ENCODE peak calls at places on chromosome 9, in ten cellular contexts. E, T, X, U, Y, M, B, R, H and Z are unnamed samples.
A peak's percentile ranks its signal among the peaks of the same experiment; 100 is the strongest.

GRCh38 chr9:126239515-126239914 is 87.1 kb upstream of the MVB12B start:
- DNase-seq in E (no peak), T (no peak), X (no peak), U (no peak), Y (no peak), M (no peak), B (no peak), R (no peak), H (no peak), Z (no peak)

GRCh38 chr9:134908524-134909364 is 9.0 kb downstream of the FCN1 start:
- DNase-seq in E (no peak), T (no peak), X (no peak), U (no peak), Y (no peak), M (no peak), B (no peak), R (peak; percentile 35), H (no peak), Z (no peak)

GRCh38 chr9:72351538-72352453 is 13.2 kb downstream of the ZFAND5 start:
- DNase-seq in E (no peak), T (no peak), X (no peak), U (peak; percentile 16), Y (no peak), M (no peak), B (no peak), R (no peak), H (no peak), Z (no peak)

GRCh38 chr9:70020217-70020616 is 23.4 kb upstream of the MAMDC2 start:
- DNase-seq in E (peak; percentile 14), T (no peak), X (no peak), U (no peak), Y (no peak), M (no peak), B (no peak), R (no peak), H (peak; percentile 39), Z (no peak)

GRCh38 chr9:89455356-89455824 is 42.5 kb downstream of the SEMA4D start:
- DNase-seq in E (no peak), T (no peak), X (no peak), U (no peak), Y (no peak), M (no peak), B (no peak), R (no peak), H (no peak), Z (no peak)

GRCh38 chr9:105459329-105459728 is 11.5 kb downstream of the FSD1L start:
- DNase-seq in E (no peak), T (no peak), X (no peak), U (no peak), Y (no peak), M (no peak), B (no peak), R (no peak), H (peak; percentile 11), Z (no peak)

GRCh38 chr9:89755835-89756234 is 151.0 kb downstream of the GADD45G start:
- DNase-seq in E (no peak), T (no peak), X (no peak), U (no peak), Y (no peak), M (peak; percentile 88), B (peak; percentile 89), R (no peak), H (peak; percentile 54), Z (peak; percentile 69)

GRCh38 chr9:100425758-100426157 is 1.2 kb upstream of the MSANTD3 start:
- DNase-seq in E (no peak), T (no peak), X (no peak), U (no peak), Y (no peak), M (peak; percentile 50), B (no peak), R (no peak), H (no peak), Z (no peak)

GRCh38 chr9:129619787-129620668 is 873 bp downstream of the C9orf50 start:
- DNase-seq in E (peak; percentile 69), T (no peak), X (no peak), U (no peak), Y (no peak), M (no peak), B (no peak), R (no peak), H (peak; percentile 78), Z (peak; percentile 55)

GRCh38 chr9:82987790-82988189 is 75.2 kb downstream of the RASEF start:
- DNase-seq in E (no peak), T (no peak), X (no peak), U (no peak), Y (no peak), M (no peak), B (no peak), R (no peak), H (no peak), Z (no peak)

GRCh38 chr9:5510991-5511390 is 660 bp downstream of the PDCD1LG2 start:
- DNase-seq in E (no peak), T (no peak), X (no peak), U (no peak), Y (no peak), M (no peak), B (peak; percentile 20), R (no peak), H (no peak), Z (peak; percentile 29)

GRCh38 chr9:133199648-133200321 is 9.3 kb downstream of the OBP2B start:
- DNase-seq in E (peak; percentile 80), T (no peak), X (peak; percentile 43), U (peak; percentile 40), Y (no peak), M (no peak), B (no peak), R (peak; percentile 72), H (no peak), Z (no peak)

GRCh38 chr9:95901506-95901905 is 26.0 kb downstream of the ERCC6L2 start:
- DNase-seq in E (no peak), T (peak; percentile 70), X (no peak), U (no peak), Y (no peak), M (no peak), B (no peak), R (no peak), H (no peak), Z (no peak)

GRCh38 chr9:1462626-1463308 is 412.6 kb downstream of the DMRT2 start:
- DNase-seq in E (no peak), T (no peak), X (no peak), U (no peak), Y (no peak), M (no peak), B (no peak), R (no peak), H (no peak), Z (no peak)

GRCh38 chr9:69193685-69194032 is 19.6 kb downstream of the TJP2 start:
- DNase-seq in E (peak; percentile 57), T (no peak), X (no peak), U (no peak), Y (no peak), M (no peak), B (no peak), R (no peak), H (no peak), Z (peak; percentile 25)

GRCh38 chr9:818958-819357 is 22.5 kb upstream of the DMRT1 start:
- DNase-seq in E (no peak), T (no peak), X (no peak), U (no peak), Y (no peak), M (peak; percentile 39), B (no peak), R (no peak), H (no peak), Z (no peak)

GRCh38 chr9:8401961-8402701 is 602.6 kb upstream of the DMAC1 start:
- DNase-seq in E (no peak), T (no peak), X (no peak), U (no peak), Y (no peak), M (no peak), B (no peak), R (no peak), H (no peak), Z (no peak)

GRCh38 chr9:37151802-37152201 is 31.4 kb downstream of the ZCCHC7 start:
- DNase-seq in E (no peak), T (no peak), X (no peak), U (no peak), Y (no peak), M (no peak), B (no peak), R (no peak), H (no peak), Z (no peak)
- H3K36me3 ChIP-seq in E (no peaks in the 10 kb centered on the region), T (no peaks in the 10 kb centered on the region), X (no peaks in the 10 kb centered on the region), U (no peaks in the 10 kb centered on the region), Y (no peaks in the 10 kb centered on the region), M (no peaks in the 10 kb centered on the region), B (no peaks in the 10 kb centered on the region), R (no peaks in the 10 kb centered on the region), H (no peaks in the 10 kb centered on the region), Z (no peaks in the 10 kb centered on the region)

GRCh38 chr9:35606726-35607125 is 1.7 kb downstream of the TESK1 start:
- DNase-seq in E (no peak), T (no peak), X (no peak), U (no peak), Y (no peak), M (no peak), B (no peak), R (no peak), H (no peak), Z (no peak)
- H3K4me3 ChIP-seq in E (peak overlapping the region; percentile 91), T (no peak overlapping the region), X (no peak overlapping the region), U (no peak overlapping the region), Y (no peak overlapping the region), M (no peak overlapping the region), B (peak overlapping the region; percentile 77), R (peak overlapping the region; percentile 74), H (peak overlapping the region; percentile 84), Z (no peak overlapping the region)

GRCh38 chr9:93062364-93062763 is 3.9 kb downstream of the SUSD3 start:
- DNase-seq in E (peak; percentile 27), T (no peak), X (no peak), U (no peak), Y (no peak), M (no peak), B (no peak), R (no peak), H (no peak), Z (no peak)
- H3K4me1 ChIP-seq in E (peaks cover 18% of the 10 kb centered on the region), T (no peaks in the 10 kb centered on the region), X (peaks cover 5% of the 10 kb centered on the region), U (peaks cover 23% of the 10 kb centered on the region), Y (peaks cover 90% of the 10 kb centered on the region), M (no peaks in the 10 kb centered on the region), B (no peaks in the 10 kb centered on the region), R (peaks cover 34% of the 10 kb centered on the region), H (peaks cover 27% of the 10 kb centered on the region), Z (no peaks in the 10 kb centered on the region)

DNA sequence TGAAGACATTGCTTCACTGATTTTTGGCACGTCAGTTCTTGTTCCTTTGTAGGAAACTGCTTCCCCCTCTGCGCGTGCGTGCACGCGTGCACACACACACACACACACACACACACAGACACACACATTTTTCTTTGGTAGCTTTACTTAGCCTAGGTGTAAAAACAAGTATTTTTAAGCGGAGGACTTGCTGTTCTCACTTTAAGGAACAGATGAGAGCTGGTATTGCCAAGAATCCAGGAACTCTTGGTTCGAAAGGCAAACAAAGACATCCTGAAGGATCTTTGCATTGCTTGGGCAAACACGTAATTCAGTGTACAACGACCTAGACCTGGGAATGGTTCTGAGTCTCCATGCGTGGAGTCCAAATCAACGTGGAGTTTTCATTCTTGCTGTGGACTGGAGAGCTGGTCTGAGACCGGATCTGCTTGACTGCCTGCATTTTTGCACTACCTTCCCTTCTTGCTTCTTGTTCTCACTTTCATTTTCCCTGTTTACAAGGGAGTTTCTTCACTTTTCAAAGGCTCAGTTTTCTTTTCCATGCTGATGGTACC is 8.2 kb downstream of the TMEM268 start:
- DNase-seq in E (no peak), T (peak; percentile 82), X (no peak), U (no peak), Y (no peak), M (no peak), B (no peak), R (peak; percentile 82), H (no peak), Z (no peak)
- H3K36me3 ChIP-seq in E (no peaks in the 10 kb centered on the region), T (no peaks in the 10 kb centered on the region), X (no peaks in the 10 kb centered on the region), U (no peaks in the 10 kb centered on the region), Y (no peaks in the 10 kb centered on the region), M (no peaks in the 10 kb centered on the region), B (no peaks in the 10 kb centered on the region), R (peaks cover 6% of the 10 kb centered on the region), H (no peaks in the 10 kb centered on the region), Z (peaks cover 7% of the 10 kb centered on the region)